ENCODE peak calls at places on chromosomes 6 and 20, in five cellular contexts. T is Daoy; U is stimulated activated CD4-positive, alpha-beta T cell treated with anti-CD3 and anti-CD28 coated beads, TNF-alpha, amount 100 ng/mL, for 1 hour; Y is glomerular endothelial cell; L is AG04449. R is an unnamed sample.

GRCh38 chr20:51958636-51959542 is 156.6 kb upstream of the SALL4 start:
- DNase-seq in U (no peak), L (no peak), T (no peak), Y (no peak), R (peak; percentile 35)

GRCh38 chr6:43129434-43130194 is 41.5 kb upstream of the SRF start:
- DNase-seq in Y (no peak), L (no peak), U (no peak), T (peak; percentile 68), R (peak; percentile 49)

GRCh38 chr6:17928514-17929430 is 58.7 kb downstream of the KIF13A start:
- DNase-seq in T (no peak), U (no peak), Y (no peak), L (no peak), R (no peak)

GRCh38 chr6:115514656-115515055 is 546.0 kb downstream of the FRK start:
- DNase-seq in T (no peak), U (no peak), L (peak; percentile 19), Y (no peak), R (no peak)

GRCh38 chr6:48080227-48081009 is 30.6 kb downstream of the PTCHD4 start:
- DNase-seq in L (no peak), Y (no peak), U (no peak), T (peak; percentile 2), R (peak; percentile 18)

GRCh38 chr20:45115829-45116228 is 855 bp upstream of the WFDC5 start:
- DNase-seq in U (no peak), T (no peak), Y (no peak), L (no peak), R (no peak)

GRCh38 chr20:25540273-25540672 is 45.1 kb downstream of the NINL start:
- DNase-seq in T (no peak), L (no peak), U (no peak), Y (no peak), R (peak; percentile 37)

GRCh38 chr20:31712564-31713311 is 9.9 kb downstream of the BCL2L1 start:
- DNase-seq in T (peak; percentile 93), L (no peak), Y (no peak), U (no peak), R (peak; percentile 39)

GRCh38 chr20:51404297-51405060 is 138.0 kb downstream of the NFATC2 start:
- DNase-seq in U (peak; percentile 59), T (no peak), Y (no peak), L (no peak), R (no peak)

GRCh38 chr20:58308680-58309527 is 611 bp upstream of the RAB22A start:
- DNase-seq in U (no peak), Y (no peak), L (no peak), T (peak; percentile 56), R (peak; percentile 11)

GRCh38 chr20:34062651-34063482 is 49.2 kb downstream of the EIF2S2 start:
- DNase-seq in U (no peak), L (no peak), Y (no peak), T (no peak), R (no peak)

GRCh38 chr6:51182884-51183283 is 364.2 kb downstream of the TFAP2B start:
- DNase-seq in L (no peak), T (no peak), U (no peak), Y (no peak), R (no peak)

GRCh38 chr20:63150391-63150898 is 65.5 kb downstream of the YTHDF1 start:
- DNase-seq in L (no peak), U (no peak), T (no peak), Y (no peak), R (no peak)

GRCh38 chr6:16397623-16398022 is 159.2 kb downstream of the GMPR start:
- DNase-seq in L (no peak), U (no peak), Y (no peak), T (no peak), R (no peak)

GRCh38 chr6:72218125-72218524 is 331.8 kb downstream of the RIMS1 start:
- DNase-seq in L (no peak), Y (no peak), T (peak; percentile 49), U (no peak), R (peak; percentile 2)

GRCh38 chr20:17395729-17396128 is 135.4 kb downstream of the BFSP1 start:
- DNase-seq in Y (no peak), T (no peak), L (no peak), U (no peak), R (no peak)

GRCh38 chr20:38091447-38092216 is 58.1 kb downstream of the RPRD1B start:
- DNase-seq in U (no peak), T (no peak), L (no peak), Y (no peak), R (no peak)

GRCh38 chr20:3924304-3925112 is 35.3 kb downstream of the PANK2 start:
- DNase-seq in L (no peak), Y (no peak), T (no peak), U (no peak), R (no peak)

GRCh38 chr6:42960243-42961019 is at the start of gene GNMT:
- DNase-seq in L (no peak), U (peak; percentile 24), T (peak; percentile 55), Y (no peak), R (no peak)

GRCh38 chr6:151107897-151108427 is 131.8 kb upstream of the AKAP12 start:
- DNase-seq in T (no peak), U (no peak), L (no peak), Y (no peak), R (no peak)

GRCh38 chr6:107708435-107708834 is 115.7 kb downstream of the SCML4 start:
- DNase-seq in Y (no peak), T (no peak), L (no peak), U (no peak), R (no peak)

GRCh38 chr6:138410048-138410735 is 6.2 kb downstream of the HEBP2 start:
- DNase-seq in U (no peak), Y (no peak), T (no peak), L (no peak), R (no peak)

GRCh38 chr20:25676164-25676809 is 20.4 kb downstream of the ZNF337 start:
- DNase-seq in T (no peak), U (no peak), Y (no peak), L (peak; percentile 42), R (no peak)

GRCh38 chr6:68391953-68392352 is 243.1 kb upstream of the ADGRB3 start:
- DNase-seq in L (no peak), U (no peak), T (no peak), Y (no peak), R (no peak)

GRCh38 chr6:162580619-162581018 is 146.9 kb downstream of the PRKN start:
- DNase-seq in U (no peak), T (no peak), Y (no peak), L (no peak), R (no peak)

GRCh38 chr6:63448229-63448628 is 124.1 kb upstream of the LOC128125822 start:
- DNase-seq in L (no peak), T (no peak), U (no peak), Y (no peak), R (no peak)

GRCh38 chr6:133432021-133432989 is 191.1 kb downstream of the EYA4 start:
- DNase-seq in T (peak; percentile 54), U (no peak), Y (no peak), L (no peak), R (no peak)

GRCh38 chr20:23100021-23100753 is 14.1 kb upstream of the CD93 start:
- DNase-seq in T (no peak), U (no peak), L (no peak), Y (no peak), R (no peak)

GRCh38 chr6:51678905-51679620 is 408.4 kb downstream of the PKHD1 start:
- DNase-seq in U (no peak), T (peak; percentile 7), L (no peak), Y (no peak), R (no peak)

GRCh38 chr20:57621426-57622200 is 1.4 kb upstream of the ZBP1 start:
- DNase-seq in L (no peak), U (no peak), Y (no peak), T (no peak), R (no peak)

GRCh38 chr6:31797607-31798006 is 2.1 kb upstream of the VARS1 start:
- DNase-seq in Y (no peak), T (no peak), L (no peak), U (no peak), R (no peak)

GRCh38 chr20:61560361-61560853 is 308.3 kb downstream of the CDH4 start:
- DNase-seq in T (peak; percentile 71), L (no peak), U (no peak), Y (no peak), R (no peak)

GRCh38 chr6:80438728-80439127 is 332.3 kb downstream of the BCKDHB start:
- DNase-seq in Y (no peak), U (no peak), T (peak; percentile 75), L (peak; percentile 71), R (peak; percentile 39)